ENCODE peak calls at places on chromosomes 1 and 21, in seven cellular contexts. T, R, V, Q, A, J and N are unnamed samples.

GRCh38 chr1:84428220-84428619 is 29.9 kb downstream of the DNASE2B start:
- DNase-seq in Q (no peak), T (peak), R (no peak), V (no peak), A (no peak), J (no peak), N (no peak)

GRCh38 chr1:157844084-157844830 is 2.6 kb upstream of the CD5L start:
- DNase-seq in V (no peak), R (no peak), A (no peak), T (no peak), J (no peak), Q (no peak), N (no peak)

GRCh38 chr1:116580446-116581322 is 9.9 kb upstream of the CD58 start:
- DNase-seq in A (no peak), V (no peak), R (no peak), Q (no peak), J (no peak), T (no peak), N (no peak)

GRCh38 chr1:164760585-164760968 is 201.6 kb downstream of the PBX1 start:
- DNase-seq in T (no peak), R (no peak), A (no peak), Q (no peak), J (no peak), V (no peak), N (no peak)

GRCh38 chr1:226123212-226123560 is 60.7 kb downstream of the H3-3A start:
- DNase-seq in V (no peak), R (no peak), J (no peak), T (no peak), Q (no peak), A (no peak), N (no peak)

GRCh38 chr1:183887826-183888819 is 83.2 kb downstream of the RGL1 start:
- DNase-seq in T (no peak), J (no peak), V (no peak), Q (no peak), A (no peak), R (no peak), N (no peak)

GRCh38 chr1:40132383-40133121 is 28.6 kb upstream of the RLF start:
- DNase-seq in V (no peak), A (no peak), T (no peak), Q (no peak), J (no peak), R (no peak), N (no peak)

GRCh38 chr1:154860154-154860870 is 9.8 kb downstream of the KCNN3 start:
- DNase-seq in T (no peak), R (no peak), Q (no peak), J (no peak), V (no peak), A (no peak), N (peak)

GRCh38 chr1:45518910-45519309 is 2.8 kb downstream of the PRDX1 start:
- DNase-seq in A (no peak), Q (no peak), J (no peak), V (no peak), R (no peak), T (no peak), N (peak)

GRCh38 chr1:203475012-203475981 is at the start of gene PRELP:
- DNase-seq in T (peak), R (no peak), Q (no peak), V (peak), J (no peak), A (peak), N (no peak)

GRCh38 chr1:99305626-99306025 is 41.3 kb downstream of the PLPPR4 start:
- DNase-seq in A (no peak), T (no peak), V (no peak), J (no peak), Q (no peak), R (no peak), N (no peak)

GRCh38 chr1:214801191-214801590 is 198.2 kb downstream of the CENPF start:
- DNase-seq in T (no peak), V (no peak), J (no peak), Q (no peak), A (no peak), R (no peak), N (no peak)

GRCh38 chr1:53678948-53679825 is 59.8 kb downstream of the GLIS1 start:
- DNase-seq in V (no peak), A (no peak), Q (no peak), J (no peak), T (no peak), R (no peak), N (no peak)

GRCh38 chr1:180863158-180863775 is 49.4 kb upstream of the KIAA1614 start:
- DNase-seq in Q (no peak), A (no peak), R (no peak), V (no peak), J (peak), T (peak), N (peak)

GRCh38 chr21:38126677-38127271 is 130.0 kb upstream of the KCNJ15 start:
- DNase-seq in A (peak), Q (no peak), V (peak), R (no peak), J (peak), T (peak), N (peak)

GRCh38 chr1:68322837-68323687 is 90.7 kb upstream of the WLS start:
- DNase-seq in J (no peak), Q (no peak), A (peak), V (peak), R (no peak), T (no peak), N (no peak)